ENCODE peak calls at places on chromosome 1, in ten cellular contexts. G, P, Q, N, V, M, U, C, L and X are unnamed samples.

GRCh38 chr1:3369437-3370076 is 84.9 kb upstream of the ARHGEF16 start:
- DNase-seq in G (no peak), P (no peak), Q (no peak), N (no peak), V (no peak), M (peak; percentile 38), U (no peak), C (peak; percentile 75), L (no peak), X (no peak)

GRCh38 chr1:182260516-182260915 is 131.1 kb downstream of the GLUL start:
- DNase-seq in G (no peak), P (no peak), Q (no peak), N (no peak), V (no peak), M (no peak), U (no peak), C (no peak), L (no peak), X (no peak)

GRCh38 chr1:201153474-201154388 is 543 bp downstream of the TMEM9 start:
- DNase-seq in G (peak; percentile 13), P (peak; percentile 51), Q (no peak), N (no peak), V (no peak), M (no peak), U (no peak), C (no peak), L (no peak), X (no peak)

GRCh38 chr1:14222086-14222485 is 376.4 kb upstream of the KAZN start:
- DNase-seq in G (no peak), P (no peak), Q (no peak), N (no peak), V (no peak), M (no peak), U (no peak), C (no peak), L (no peak), X (no peak)

GRCh38 chr1:151546006-151546925 is 6.2 kb downstream of the TUFT1 start:
- DNase-seq in G (no peak), P (no peak), Q (no peak), N (no peak), V (no peak), M (no peak), U (no peak), C (no peak), L (no peak), X (no peak)

GRCh38 chr1:37602750-37603694 is 7.3 kb upstream of the GNL2 start:
- DNase-seq in G (peak; percentile 20), P (no peak), Q (no peak), N (peak; percentile 14), V (no peak), M (peak; percentile 34), U (no peak), C (peak; percentile 56), L (peak; percentile 43), X (no peak)

GRCh38 chr1:37795340-37796110 is 1.9 kb downstream of the MANEAL start:
- DNase-seq in G (no peak), P (no peak), Q (peak; percentile 20), N (peak; percentile 22), V (peak; percentile 41), M (peak; percentile 14), U (no peak), C (peak; percentile 76), L (peak; percentile 47), X (no peak)

GRCh38 chr1:115624859-115625258 is 16.9 kb upstream of the VANGL1 start:
- DNase-seq in G (no peak), P (no peak), Q (no peak), N (no peak), V (no peak), M (no peak), U (no peak), C (peak; percentile 8), L (no peak), X (no peak)

GRCh38 chr1:230163205-230163604 is 96.2 kb downstream of the GALNT2 start:
- DNase-seq in G (no peak), P (no peak), Q (no peak), N (no peak), V (no peak), M (peak; percentile 74), U (no peak), C (peak; percentile 66), L (no peak), X (no peak)

GRCh38 chr1:172405912-172406311 is 14.6 kb upstream of the C1orf105 start:
- DNase-seq in G (no peak), P (no peak), Q (no peak), N (no peak), V (no peak), M (no peak), U (no peak), C (no peak), L (no peak), X (no peak)

GRCh38 chr1:214071469-214071868 is 83.7 kb downstream of the PROX1 start:
- DNase-seq in G (no peak), P (no peak), Q (no peak), N (no peak), V (no peak), M (no peak), U (no peak), C (no peak), L (no peak), X (no peak)

GRCh38 chr1:48955774-48956173 is 179.1 kb upstream of the BEND5 start:
- DNase-seq in G (no peak), P (no peak), Q (no peak), N (no peak), V (no peak), M (no peak), U (no peak), C (no peak), L (no peak), X (no peak)

GRCh38 chr1:79043506-79043905 is 37.0 kb upstream of the ADGRL4 start:
- DNase-seq in G (no peak), P (no peak), Q (no peak), N (no peak), V (no peak), M (peak; percentile 25), U (no peak), C (peak; percentile 83), L (no peak), X (no peak)